ENCODE peak calls at places on chromosomes 16 and 17, in nine cellular contexts. One of them, this sample, is unnamed.

GRCh38 chr17:28392491-28392890 is 13.5 kb downstream of the SLC46A1 start:
- DNase-seq in MM.1S: no peak
- DNase-seq in astrocyte: no peak
- DNase-seq in endothelial cell of umbilical vein: peak
- DNase-seq in H9: peak
- DNase-seq in nephron progenitor cell: no peak
- DNase-seq in dorsolateral prefrontal cortex: no peak
- DNase-seq in left lung: no peak
- DNase-seq in omental fat pad: no peak
- DNase-seq in this sample: no peak

GRCh38 chr17:74192950-74193781 is 10.3 kb upstream of the RPL38 start:
- DNase-seq in nephron progenitor cell: no peak
- DNase-seq in omental fat pad: no peak
- DNase-seq in dorsolateral prefrontal cortex: no peak
- DNase-seq in astrocyte: no peak
- DNase-seq in H9: no peak
- DNase-seq in left lung: peak
- DNase-seq in endothelial cell of umbilical vein: no peak
- DNase-seq in MM.1S: no peak
- DNase-seq in this sample: peak

GRCh38 chr16:85746431-85747227 is 4.3 kb downstream of the C16orf74 start:
- DNase-seq in dorsolateral prefrontal cortex: no peak
- DNase-seq in astrocyte: peak
- DNase-seq in H9: peak
- DNase-seq in omental fat pad: no peak
- DNase-seq in endothelial cell of umbilical vein: no peak
- DNase-seq in MM.1S: no peak
- DNase-seq in nephron progenitor cell: no peak
- DNase-seq in left lung: no peak
- DNase-seq in this sample: peak

GRCh38 chr17:12597895-12598294 is 67.8 kb upstream of the MYOCD start:
- DNase-seq in astrocyte: no peak
- DNase-seq in endothelial cell of umbilical vein: no peak
- DNase-seq in MM.1S: no peak
- DNase-seq in H9: no peak
- DNase-seq in left lung: no peak
- DNase-seq in dorsolateral prefrontal cortex: no peak
- DNase-seq in nephron progenitor cell: no peak
- DNase-seq in omental fat pad: no peak
- DNase-seq in this sample: no peak

GRCh38 chr16:19008770-19009169 is 25.0 kb downstream of the TMC7 start:
- DNase-seq in dorsolateral prefrontal cortex: no peak
- DNase-seq in H9: no peak
- DNase-seq in MM.1S: no peak
- DNase-seq in endothelial cell of umbilical vein: no peak
- DNase-seq in omental fat pad: no peak
- DNase-seq in left lung: no peak
- DNase-seq in astrocyte: peak
- DNase-seq in nephron progenitor cell: no peak
- DNase-seq in this sample: peak

GRCh38 chr16:53609536-53609935 is 94.1 kb downstream of the RPGRIP1L start:
- DNase-seq in dorsolateral prefrontal cortex: no peak
- DNase-seq in endothelial cell of umbilical vein: no peak
- DNase-seq in H9: no peak
- DNase-seq in left lung: no peak
- DNase-seq in astrocyte: no peak
- DNase-seq in omental fat pad: no peak
- DNase-seq in MM.1S: no peak
- DNase-seq in nephron progenitor cell: no peak
- DNase-seq in this sample: no peak

GRCh38 chr16:65618931-65619330 is 497.1 kb upstream of the CDH11 start:
- DNase-seq in nephron progenitor cell: no peak
- DNase-seq in MM.1S: no peak
- DNase-seq in astrocyte: no peak
- DNase-seq in omental fat pad: no peak
- DNase-seq in endothelial cell of umbilical vein: no peak
- DNase-seq in dorsolateral prefrontal cortex: no peak
- DNase-seq in H9: no peak
- DNase-seq in left lung: no peak
- DNase-seq in this sample: no peak

GRCh38 chr17:74605361-74605760 is 13.3 kb upstream of the CD300LD start:
- DNase-seq in left lung: no peak
- DNase-seq in MM.1S: no peak
- DNase-seq in astrocyte: peak
- DNase-seq in H9: no peak
- DNase-seq in dorsolateral prefrontal cortex: no peak
- DNase-seq in endothelial cell of umbilical vein: no peak
- DNase-seq in nephron progenitor cell: no peak
- DNase-seq in omental fat pad: peak
- DNase-seq in this sample: peak

GRCh38 chr17:50262001-50262794 is 12.1 kb upstream of the TMEM92 start:
- DNase-seq in H9: peak
- DNase-seq in dorsolateral prefrontal cortex: peak
- DNase-seq in MM.1S: no peak
- DNase-seq in left lung: no peak
- DNase-seq in nephron progenitor cell: no peak
- DNase-seq in endothelial cell of umbilical vein: no peak
- DNase-seq in omental fat pad: no peak
- DNase-seq in astrocyte: no peak
- DNase-seq in this sample: no peak

GRCh38 chr17:50265212-50265611 is 9.1 kb upstream of the TMEM92 start:
- DNase-seq in MM.1S: no peak
- DNase-seq in H9: no peak
- DNase-seq in nephron progenitor cell: no peak
- DNase-seq in astrocyte: no peak
- DNase-seq in dorsolateral prefrontal cortex: peak
- DNase-seq in omental fat pad: no peak
- DNase-seq in left lung: no peak
- DNase-seq in endothelial cell of umbilical vein: no peak
- DNase-seq in this sample: no peak

GRCh38 chr17:50265690-50266306 is 8.5 kb upstream of the TMEM92 start:
- DNase-seq in omental fat pad: no peak
- DNase-seq in endothelial cell of umbilical vein: no peak
- DNase-seq in H9: peak
- DNase-seq in dorsolateral prefrontal cortex: peak
- DNase-seq in MM.1S: no peak
- DNase-seq in nephron progenitor cell: no peak
- DNase-seq in astrocyte: no peak
- DNase-seq in left lung: no peak
- DNase-seq in this sample: no peak

GRCh38 chr17:50264263-50265113 is 9.8 kb upstream of the TMEM92 start:
- DNase-seq in MM.1S: no peak
- DNase-seq in left lung: no peak
- DNase-seq in endothelial cell of umbilical vein: no peak
- DNase-seq in H9: peak
- DNase-seq in nephron progenitor cell: peak
- DNase-seq in astrocyte: peak
- DNase-seq in dorsolateral prefrontal cortex: peak
- DNase-seq in omental fat pad: no peak
- DNase-seq in this sample: no peak

GRCh38 chr17:50263293-50264262 is 10.7 kb upstream of the TMEM92 start:
- DNase-seq in omental fat pad: no peak
- DNase-seq in left lung: no peak
- DNase-seq in nephron progenitor cell: no peak
- DNase-seq in dorsolateral prefrontal cortex: peak
- DNase-seq in H9: peak
- DNase-seq in MM.1S: no peak
- DNase-seq in astrocyte: no peak
- DNase-seq in endothelial cell of umbilical vein: no peak
- DNase-seq in this sample: no peak
- TF ChIP-seq CTCF in omental fat pad: no peak
- TF ChIP-seq CTCF in left lung: no peak
- TF ChIP-seq CTCF in nephron progenitor cell: no peak
- TF ChIP-seq CTCF in dorsolateral prefrontal cortex: no peak
- TF ChIP-seq CTCF in H9: no peak
- TF ChIP-seq CTCF in MM.1S: no peak
- TF ChIP-seq CTCF in astrocyte: no peak
- TF ChIP-seq CTCF in endothelial cell of umbilical vein: no peak
- TF ChIP-seq CTCF in this sample: no peak

GRCh38 chr16:80824623-80825364 is 20.4 kb upstream of the CDYL2 start:
- DNase-seq in nephron progenitor cell: peak
- DNase-seq in omental fat pad: no peak
- DNase-seq in MM.1S: peak
- DNase-seq in endothelial cell of umbilical vein: peak
- DNase-seq in dorsolateral prefrontal cortex: no peak
- DNase-seq in astrocyte: peak
- DNase-seq in H9: no peak
- DNase-seq in left lung: no peak
- DNase-seq in this sample: peak
- TF ChIP-seq CTCF in nephron progenitor cell: peak
- TF ChIP-seq CTCF in omental fat pad: no peak
- TF ChIP-seq CTCF in MM.1S: peak
- TF ChIP-seq CTCF in endothelial cell of umbilical vein: peak
- TF ChIP-seq CTCF in dorsolateral prefrontal cortex: peak
- TF ChIP-seq CTCF in astrocyte: peak
- TF ChIP-seq CTCF in H9: peak
- TF ChIP-seq CTCF in left lung: peak
- TF ChIP-seq CTCF in this sample: peak

GRCh38 chr17:40416671-40417070 is 1.0 kb downstream of the TOP2A start:
- DNase-seq in H9: no peak
- DNase-seq in omental fat pad: no peak
- DNase-seq in astrocyte: no peak
- DNase-seq in endothelial cell of umbilical vein: no peak
- DNase-seq in MM.1S: peak
- DNase-seq in left lung: no peak
- DNase-seq in dorsolateral prefrontal cortex: no peak
- DNase-seq in nephron progenitor cell: no peak
- DNase-seq in this sample: no peak

GRCh38 chr17:40417609-40418427 is at the start of gene TOP2A:
- DNase-seq in H9: peak
- DNase-seq in endothelial cell of umbilical vein: peak
- DNase-seq in astrocyte: peak
- DNase-seq in omental fat pad: peak
- DNase-seq in nephron progenitor cell: peak
- DNase-seq in MM.1S: peak
- DNase-seq in dorsolateral prefrontal cortex: peak
- DNase-seq in left lung: peak
- DNase-seq in this sample: peak

GRCh38 chr17:40418428-40418706 is 671 bp upstream of the TOP2A start:
- DNase-seq in left lung: no peak
- DNase-seq in MM.1S: no peak
- DNase-seq in H9: no peak
- DNase-seq in endothelial cell of umbilical vein: no peak
- DNase-seq in dorsolateral prefrontal cortex: peak
- DNase-seq in omental fat pad: no peak
- DNase-seq in nephron progenitor cell: no peak
- DNase-seq in astrocyte: no peak
- DNase-seq in this sample: no peak

GRCh38 chr17:40415390-40415789 is 2.3 kb downstream of the TOP2A start:
- DNase-seq in MM.1S: peak
- DNase-seq in H9: no peak
- DNase-seq in dorsolateral prefrontal cortex: no peak
- DNase-seq in endothelial cell of umbilical vein: peak
- DNase-seq in nephron progenitor cell: no peak
- DNase-seq in omental fat pad: no peak
- DNase-seq in astrocyte: no peak
- DNase-seq in left lung: no peak
- DNase-seq in this sample: peak

GRCh38 chr17:40417258-40417608 is 463 bp downstream of the TOP2A start:
- DNase-seq in astrocyte: no peak
- DNase-seq in left lung: no peak
- DNase-seq in omental fat pad: no peak
- DNase-seq in nephron progenitor cell: no peak
- DNase-seq in MM.1S: peak
- DNase-seq in H9: peak
- DNase-seq in endothelial cell of umbilical vein: no peak
- DNase-seq in dorsolateral prefrontal cortex: no peak
- DNase-seq in this sample: no peak
- TF ChIP-seq CTCF in astrocyte: no peak
- TF ChIP-seq CTCF in left lung: no peak
- TF ChIP-seq CTCF in omental fat pad: no peak
- TF ChIP-seq CTCF in nephron progenitor cell: no peak
- TF ChIP-seq CTCF in MM.1S: no peak
- TF ChIP-seq CTCF in H9: no peak
- TF ChIP-seq CTCF in endothelial cell of umbilical vein: no peak
- TF ChIP-seq CTCF in dorsolateral prefrontal cortex: no peak
- TF ChIP-seq CTCF in this sample: no peak

GRCh38 chr17:38762231-38762630 is 9.7 kb downstream of the PSMB3 start:
- DNase-seq in endothelial cell of umbilical vein: no peak
- DNase-seq in dorsolateral prefrontal cortex: no peak
- DNase-seq in astrocyte: no peak
- DNase-seq in omental fat pad: no peak
- DNase-seq in H9: no peak
- DNase-seq in left lung: no peak
- DNase-seq in MM.1S: no peak
- DNase-seq in nephron progenitor cell: no peak
- DNase-seq in this sample: no peak

GRCh38 chr17:38766341-38766740 is 13.8 kb downstream of the PSMB3 start:
- DNase-seq in nephron progenitor cell: no peak
- DNase-seq in H9: no peak
- DNase-seq in endothelial cell of umbilical vein: no peak
- DNase-seq in omental fat pad: no peak
- DNase-seq in left lung: no peak
- DNase-seq in MM.1S: no peak
- DNase-seq in astrocyte: no peak
- DNase-seq in dorsolateral prefrontal cortex: no peak
- DNase-seq in this sample: no peak

DNA sequence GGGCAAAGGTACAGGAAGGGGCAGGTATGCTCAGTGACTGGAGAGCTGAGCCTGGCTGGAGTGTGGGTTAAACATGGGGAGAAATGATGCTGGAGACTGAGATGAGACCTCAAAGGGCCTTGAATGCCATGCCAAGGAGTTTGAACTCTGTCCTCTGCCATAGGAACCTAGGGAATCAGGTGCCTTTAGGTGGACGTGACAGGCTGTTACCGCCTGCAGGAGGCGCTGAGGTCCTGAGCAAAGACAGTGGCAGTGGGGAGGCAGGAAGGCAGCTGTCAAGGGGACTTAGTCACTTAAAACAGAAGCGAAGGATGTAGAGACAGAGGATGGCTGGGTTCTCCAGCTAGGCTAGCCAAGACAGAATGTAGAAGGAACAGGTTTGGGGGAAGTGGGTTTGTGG is 9.1 kb downstream of the PSMB3 start:
- DNase-seq in H9: peak
- DNase-seq in nephron progenitor cell: peak
- DNase-seq in omental fat pad: no peak
- DNase-seq in astrocyte: no peak
- DNase-seq in dorsolateral prefrontal cortex: no peak
- DNase-seq in left lung: no peak
- DNase-seq in endothelial cell of umbilical vein: peak
- DNase-seq in MM.1S: no peak
- DNase-seq in this sample: peak
- TF ChIP-seq CTCF in H9: peak
- TF ChIP-seq CTCF in nephron progenitor cell: peak
- TF ChIP-seq CTCF in omental fat pad: no peak
- TF ChIP-seq CTCF in astrocyte: peak
- TF ChIP-seq CTCF in dorsolateral prefrontal cortex: no peak
- TF ChIP-seq CTCF in left lung: no peak
- TF ChIP-seq CTCF in endothelial cell of umbilical vein: peak
- TF ChIP-seq CTCF in MM.1S: peak
- TF ChIP-seq CTCF in this sample: no peak